ENCODE peak calls at places on chromosomes 4 and X, in four cellular contexts. One of them, this sample, is unnamed.
A peak's percentile ranks its signal among the peaks of the same experiment; 100 is the strongest.

GRCh38 chrX:134240209-134240608 is 3.2 kb downstream of the CCDC160 start:
- DNase-seq in heart left ventricle: no peak
- DNase-seq in activated gamma-delta T cell treated with Interleukin-2 at 50 U/mL for 16 hours: no peak
- DNase-seq in tibial nerve: no peak
- DNase-seq in this sample: no peak

GRCh38 chr4:97038146-97038516 is 1105.1 kb downstream of the STPG2 start:
- DNase-seq in activated gamma-delta T cell treated with Interleukin-2 at 50 U/mL for 16 hours: no peak
- DNase-seq in tibial nerve: no peak
- DNase-seq in heart left ventricle: no peak
- DNase-seq in this sample: no peak

GRCh38 chr4:43132010-43132582 is 239.6 kb downstream of the GRXCR1 start:
- DNase-seq in tibial nerve: no peak
- DNase-seq in activated gamma-delta T cell treated with Interleukin-2 at 50 U/mL for 16 hours: no peak
- DNase-seq in heart left ventricle: no peak
- DNase-seq in this sample: peak; percentile 50

GRCh38 chr4:101211146-101211553 is 136.2 kb downstream of the PPP3CA start:
- DNase-seq in activated gamma-delta T cell treated with Interleukin-2 at 50 U/mL for 16 hours: no peak
- DNase-seq in tibial nerve: no peak
- DNase-seq in heart left ventricle: no peak
- DNase-seq in this sample: no peak

GRCh38 chr4:2478220-2478619 is 9.3 kb downstream of the RNF4 start:
- DNase-seq in activated gamma-delta T cell treated with Interleukin-2 at 50 U/mL for 16 hours: no peak
- DNase-seq in tibial nerve: no peak
- DNase-seq in heart left ventricle: no peak
- DNase-seq in this sample: no peak

GRCh38 chrX:105315301-105315700 is 94.8 kb upstream of the TEX13A start:
- DNase-seq in tibial nerve: no peak
- DNase-seq in heart left ventricle: no peak
- DNase-seq in activated gamma-delta T cell treated with Interleukin-2 at 50 U/mL for 16 hours: no peak
- DNase-seq in this sample: no peak

GRCh38 chrX:107571296-107571998 is 56.9 kb upstream of the PRPS1 start:
- DNase-seq in tibial nerve: no peak
- DNase-seq in activated gamma-delta T cell treated with Interleukin-2 at 50 U/mL for 16 hours: no peak
- DNase-seq in heart left ventricle: no peak
- DNase-seq in this sample: no peak

GRCh38 chr4:53716011-53716410 is 124.7 kb upstream of the LNX1 start:
- DNase-seq in tibial nerve: no peak
- DNase-seq in heart left ventricle: no peak
- DNase-seq in activated gamma-delta T cell treated with Interleukin-2 at 50 U/mL for 16 hours: no peak
- DNase-seq in this sample: no peak

GRCh38 chr4:17494258-17494657 is 17.6 kb downstream of the QDPR start:
- DNase-seq in heart left ventricle: no peak
- DNase-seq in activated gamma-delta T cell treated with Interleukin-2 at 50 U/mL for 16 hours: no peak
- DNase-seq in tibial nerve: no peak
- DNase-seq in this sample: no peak

GRCh38 chr4:1666391-1666790 is 17.7 kb downstream of the FAM53A start:
- DNase-seq in activated gamma-delta T cell treated with Interleukin-2 at 50 U/mL for 16 hours: no peak
- DNase-seq in heart left ventricle: peak; percentile 79
- DNase-seq in tibial nerve: no peak
- DNase-seq in this sample: no peak

GRCh38 chr4:64767547-64767946 is 358.3 kb upstream of the TECRL start:
- DNase-seq in tibial nerve: no peak
- DNase-seq in activated gamma-delta T cell treated with Interleukin-2 at 50 U/mL for 16 hours: no peak
- DNase-seq in heart left ventricle: no peak
- DNase-seq in this sample: no peak

GRCh38 chr4:75678473-75678872 is 5.3 kb upstream of the G3BP2 start:
- DNase-seq in activated gamma-delta T cell treated with Interleukin-2 at 50 U/mL for 16 hours: no peak
- DNase-seq in tibial nerve: no peak
- DNase-seq in heart left ventricle: no peak
- DNase-seq in this sample: no peak